ENCODE peak calls at places on chromosome 19, in eight cellular contexts. S, N, J, T, F, W, C and Z are unnamed samples.

GRCh38 chr19:3987619-3988371 is 2.5 kb upstream of the EEF2 start:
- DNase-seq in S (peak), W (peak), C (peak), T (peak), F (peak), J (peak), N (peak), Z (peak)

GRCh38 chr19:3106509-3107141 is 12.5 kb downstream of the GNA11 start:
- DNase-seq in W (no peak), C (no peak), S (no peak), N (no peak), J (no peak), F (no peak), T (peak), Z (no peak)

GRCh38 chr19:2578391-2578826 is 102.5 kb downstream of the GADD45B start:
- DNase-seq in T (peak), S (no peak), N (no peak), F (peak), W (no peak), C (no peak), J (no peak), Z (no peak)

GRCh38 chr19:46611791-46612190 is 10.7 kb downstream of the CALM3 start:
- DNase-seq in C (no peak), S (no peak), W (no peak), N (no peak), J (no peak), T (peak), F (no peak), Z (no peak)

GRCh38 chr19:36142046-36142445 is 2.2 kb downstream of the CAPNS1 start:
- DNase-seq in W (no peak), J (no peak), T (no peak), F (no peak), S (no peak), C (no peak), N (no peak), Z (no peak)

GRCh38 chr19:44668985-44669764 is 2.1 kb upstream of the CEACAM19 start:
- DNase-seq in J (no peak), C (no peak), S (no peak), T (no peak), W (no peak), N (no peak), F (no peak), Z (no peak)

GRCh38 chr19:10516671-10517286 is 468 bp downstream of the S1PR5 start:
- DNase-seq in T (no peak), C (no peak), J (peak), F (peak), S (no peak), W (no peak), N (no peak), Z (no peak)

GRCh38 chr19:4914736-4915501 is 5.6 kb downstream of the UHRF1 start:
- DNase-seq in J (no peak), W (no peak), F (peak), C (no peak), N (peak), T (no peak), S (peak), Z (no peak)

GRCh38 chr19:45780146-45780447 is 2.2 kb downstream of the DMPK start:
- DNase-seq in T (no peak), J (no peak), W (no peak), N (no peak), F (no peak), S (no peak), C (no peak), Z (no peak)

GRCh38 chr19:57641715-57642234 is 8.8 kb downstream of the ZNF211 start:
- DNase-seq in T (no peak), F (no peak), N (no peak), J (no peak), S (no peak), C (no peak), W (no peak), Z (no peak)

GRCh38 chr19:18608102-18608804 is 1.7 kb upstream of the CRLF1 start:
- DNase-seq in F (no peak), J (no peak), S (no peak), N (no peak), W (no peak), C (no peak), T (peak), Z (no peak)

GRCh38 chr19:41239363-41239762 is 20.3 kb downstream of the AXL start:
- DNase-seq in J (no peak), C (no peak), W (no peak), F (no peak), S (no peak), N (no peak), T (no peak), Z (no peak)

GRCh38 chr19:41327499-41328156 is 17.7 kb downstream of the CCDC97 start:
- DNase-seq in T (peak), C (no peak), S (peak), N (peak), F (no peak), W (peak), J (peak), Z (peak)

GRCh38 chr19:42402376-42403116 is 12.4 kb upstream of the CNFN start:
- DNase-seq in S (no peak), F (no peak), J (no peak), N (no peak), C (peak), W (no peak), T (no peak), Z (no peak)

GRCh38 chr19:58154287-58154678 is 3.7 kb upstream of the ZNF329 start:
- DNase-seq in N (no peak), F (peak), W (no peak), T (peak), C (no peak), J (no peak), S (peak), Z (peak)

GRCh38 chr19:9917322-9917721 is 19.0 kb downstream of the OLFM2 start:
- DNase-seq in T (no peak), C (peak), F (peak), W (peak), J (no peak), N (no peak), S (no peak), Z (no peak)

GRCh38 chr19:29535984-29536508 is 10.3 kb downstream of the VSTM2B start:
- DNase-seq in N (no peak), T (no peak), F (no peak), W (no peak), S (no peak), J (no peak), C (no peak), Z (no peak)